ENCODE peak calls at places on chromosomes 7 and 10, in eight cellular contexts. C is breast epithelium, S is suprapubic skin, R is prostate gland, V is Panc1, Y is H1, G is spleen, K is GM23338. U is an unnamed sample.

GRCh38 chr10:29784175-29784773 is 149.5 kb upstream of the SVIL start:
- DNase-seq in G (no peak), Y (no peak), K (peak; percentile 88), S (peak; percentile 80), C (peak; percentile 90), V (peak; percentile 97), R (peak; percentile 86), U (peak; percentile 39)

GRCh38 chr10:14603539-14604102 is 171.1 kb downstream of the FAM107B start:
- DNase-seq in R (no peak), V (no peak), Y (peak; percentile 52), K (peak; percentile 41), C (no peak), S (no peak), G (peak; percentile 87), U (no peak)

GRCh38 chr7:25638042-25638441 is 409.8 kb upstream of the NPVF start:
- DNase-seq in S (no peak), C (no peak), G (no peak), Y (no peak), K (no peak), V (no peak), R (no peak), U (no peak)

GRCh38 chr7:75922966-75923603 is 8.1 kb downstream of the POR start:
- DNase-seq in K (no peak), R (no peak), Y (no peak), S (no peak), G (no peak), V (no peak), C (no peak), U (no peak)

GRCh38 chr10:97708976-97709745 is 4.4 kb upstream of the MARVELD1 start:
- DNase-seq in C (peak; percentile 86), V (no peak), K (peak; percentile 93), R (peak; percentile 69), Y (peak; percentile 84), G (peak; percentile 58), S (no peak), U (peak; percentile 81)

GRCh38 chr7:39811161-39811614 is 138.9 kb upstream of the CDK13 start:
- DNase-seq in G (no peak), R (no peak), Y (no peak), S (no peak), V (no peak), C (peak; percentile 28), K (no peak), U (no peak)

GRCh38 chr7:2792240-2792639 is 51.9 kb downstream of the GNA12 start:
- DNase-seq in C (no peak), V (no peak), R (no peak), G (no peak), S (no peak), K (no peak), Y (no peak), U (no peak)

GRCh38 chr7:28937593-28937992 is 20.5 kb downstream of the TRIL start:
- DNase-seq in G (no peak), R (no peak), V (no peak), C (no peak), K (no peak), Y (no peak), S (no peak), U (no peak)

GRCh38 chr10:15744217-15744865 is 24.6 kb upstream of the ITGA8 start:
- DNase-seq in V (peak; percentile 13), S (no peak), K (peak; percentile 92), Y (peak; percentile 73), C (no peak), G (no peak), R (no peak), U (peak; percentile 48)

GRCh38 chr10:49567810-49568209 is 28.9 kb upstream of the ERCC6 start:
- DNase-seq in K (no peak), S (no peak), V (no peak), G (no peak), C (no peak), Y (no peak), R (no peak), U (no peak)

GRCh38 chr7:3951656-3952055 is 650.6 kb downstream of the SDK1 start:
- DNase-seq in V (no peak), K (no peak), R (no peak), G (no peak), C (no peak), S (no peak), Y (no peak), U (no peak)

GRCh38 chr10:90675621-90676020 is 182.2 kb downstream of the HTR7 start:
- DNase-seq in G (no peak), R (no peak), V (no peak), Y (no peak), C (no peak), S (no peak), K (no peak), U (no peak)

GRCh38 chr10:119542357-119542989 is at the start of gene RGS10:
- DNase-seq in V (no peak), C (peak; percentile 52), Y (peak; percentile 84), R (peak; percentile 84), S (peak; percentile 85), K (peak; percentile 80), G (peak; percentile 94), U (peak; percentile 86)

GRCh38 chr10:34235164-34235832 is 579.8 kb downstream of the PARD3 start:
- DNase-seq in Y (no peak), R (no peak), G (no peak), S (no peak), V (no peak), C (no peak), K (peak; percentile 15), U (no peak)

GRCh38 chr7:132435016-132435990 is 141.0 kb downstream of the PLXNA4 start:
- DNase-seq in S (no peak), Y (no peak), G (peak; percentile 59), C (no peak), K (peak; percentile 7), R (no peak), V (no peak), U (no peak)

DNA sequence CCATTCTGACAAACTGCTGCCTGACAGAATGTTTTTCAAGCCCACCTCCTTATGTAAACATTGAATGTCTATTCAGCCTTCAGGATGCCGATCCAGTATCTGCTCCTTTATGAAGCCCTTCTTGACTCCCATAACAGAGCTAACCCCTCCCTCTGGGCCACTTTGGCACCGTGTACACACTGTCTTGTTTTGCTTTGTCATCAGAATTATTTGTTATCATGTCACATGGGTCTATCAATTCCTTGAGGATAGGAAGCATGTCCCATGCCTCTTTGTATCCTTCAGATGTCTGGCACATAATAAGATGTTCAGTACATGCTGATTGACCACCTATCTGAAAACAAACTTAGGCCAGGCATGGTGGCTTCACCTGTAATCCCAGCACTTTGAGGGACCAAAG is 92.3 kb downstream of the PRLHR start:
- DNase-seq in S (no peak), G (no peak), V (no peak), K (no peak), R (no peak), C (no peak), Y (no peak), U (no peak)
- TF ChIP-seq POLR2AphosphoS5 in S (no peak), G (no peak), V (no peak), K (no peak), R (no peak), C (no peak), Y (no peak), U (no peak)

DNA sequence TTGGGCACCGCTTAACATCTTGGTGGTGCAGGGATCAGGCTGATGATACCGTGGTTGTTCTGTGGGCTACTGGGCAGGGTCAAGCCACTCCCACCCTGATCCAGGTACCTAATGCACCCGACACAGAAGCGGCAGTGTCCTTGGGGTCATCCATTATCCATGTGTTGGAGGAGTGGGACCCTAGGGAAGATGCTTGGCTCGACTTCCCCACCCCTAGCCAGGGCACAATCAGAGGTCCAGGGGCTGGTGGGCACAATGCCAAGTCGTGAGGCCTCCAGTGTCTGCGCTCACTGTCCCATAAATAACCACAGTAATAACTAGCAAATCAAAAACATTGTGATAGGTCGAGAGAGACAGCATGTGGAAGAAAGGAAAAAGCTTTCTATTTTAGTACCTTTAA is 37.7 kb downstream of the HTRA1 start:
- DNase-seq in S (no peak), V (no peak), R (no peak), K (no peak), Y (no peak), G (peak; percentile 49), C (no peak), U (no peak)
- H3K27ac ChIP-seq in S (peak overlapping the region; percentile 76), V (no peak overlapping the region), R (no peak overlapping the region), K (no peak overlapping the region), Y (no peak overlapping the region), G (peak overlapping the region; percentile 26), C (peak overlapping the region; percentile 57), U (peak overlapping the region; percentile 63)

GRCh38 chr10:131876021-131876420 is 24.8 kb upstream of the PPP2R2D start:
- DNase-seq in C (no peak), V (no peak), G (peak; percentile 57), R (no peak), S (no peak), Y (no peak), K (no peak), U (no peak)
- H3K27me3 ChIP-seq in C (peaks cover 28% of the 10 kb centered on the region), V (peaks cover 13% of the 10 kb centered on the region), G (no peaks in the 10 kb centered on the region), R (no peaks in the 10 kb centered on the region), S (peaks cover 45% of the 10 kb centered on the region), Y (no peaks in the 10 kb centered on the region), K (no peaks in the 10 kb centered on the region), U (peaks cover 30% of the 10 kb centered on the region)

DNA sequence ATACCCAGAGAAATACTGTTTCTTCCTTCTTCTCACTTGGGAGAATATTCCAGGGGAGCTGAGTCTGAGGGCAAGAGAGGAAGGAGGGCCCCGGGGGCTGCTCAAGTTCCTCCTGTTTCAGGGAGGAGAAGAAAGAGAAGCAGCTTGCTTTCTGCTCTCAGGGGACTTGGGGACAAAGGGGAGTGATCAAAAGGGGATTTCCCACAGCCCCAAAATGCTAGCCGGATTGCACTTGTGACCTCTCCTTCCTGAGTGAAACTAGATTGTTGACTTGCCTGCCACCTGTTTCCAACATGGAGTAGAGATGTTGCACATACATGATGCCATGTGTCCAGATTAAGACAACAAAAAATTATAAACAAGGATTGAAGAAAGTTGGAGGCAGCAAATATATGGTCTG is 28.7 kb upstream of the PDCD4 start:
- DNase-seq in S (no peak), C (no peak), R (no peak), K (no peak), Y (no peak), V (no peak), G (no peak), U (peak; percentile 61)
- TF ChIP-seq POLR2AphosphoS5 in S (no peak), C (no peak), R (no peak), K (no peak), Y (no peak), V (no peak), G (no peak), U (peak; percentile 23)

GRCh38 chr10:79926037-79926436 is 22.9 kb downstream of the SFTPD start:
- DNase-seq in G (peak; percentile 34), C (no peak), R (no peak), K (no peak), V (no peak), S (peak; percentile 41), Y (no peak), U (no peak)
- H3K27ac ChIP-seq in G (no peak overlapping the region), C (no peak overlapping the region), R (no peak overlapping the region), K (no peak overlapping the region), V (no peak overlapping the region), S (no peak overlapping the region), Y (no peak overlapping the region), U (no peak overlapping the region)

GRCh38 chr7:129777195-129777844 is 165.8 kb downstream of the NRF1 start:
- DNase-seq in R (no peak), S (no peak), Y (peak; percentile 67), K (peak; percentile 62), V (no peak), C (no peak), G (no peak), U (no peak)
- H3K27me3 ChIP-seq in R (peaks cover 12% of the 10 kb centered on the region), S (peaks cover 64% of the 10 kb centered on the region), Y (peaks cover 59% of the 10 kb centered on the region), K (peaks cover 41% of the 10 kb centered on the region), V (no peaks in the 10 kb centered on the region), C (peaks cover 48% of the 10 kb centered on the region), G (peaks cover 54% of the 10 kb centered on the region), U (peaks cover 63% of the 10 kb centered on the region)

U was measured in transverse colon.